ENCODE peak calls at places on chromosomes 4 and X, in eight cellular contexts. P, W, L, K, U, T, A and J are unnamed samples.

GRCh38 chrX:10157032-10157341 is 212 bp downstream of the CLCN4 start:
- DNase-seq in U (no peak), K (no peak), P (no peak), A (no peak), L (no peak), T (no peak), W (no peak), J (no peak)

GRCh38 chr4:40516651-40517050 is 113.0 kb downstream of the RBM47 start:
- DNase-seq in W (no peak), K (no peak), A (no peak), L (peak), P (no peak), T (no peak), U (no peak), J (no peak)

GRCh38 chr4:70533211-70533610 is 14.8 kb downstream of the AMTN start:
- DNase-seq in A (no peak), P (no peak), K (no peak), U (no peak), L (no peak), T (no peak), W (no peak), J (no peak)

GRCh38 chr4:154018659-154019058 is 229.8 kb upstream of the SFRP2 start:
- DNase-seq in W (no peak), A (no peak), L (no peak), T (no peak), K (no peak), P (peak), U (no peak), J (no peak)

GRCh38 chr4:94744830-94745229 is 12.9 kb upstream of the BMPR1B start:
- DNase-seq in U (no peak), P (no peak), K (no peak), L (no peak), T (no peak), A (no peak), W (no peak), J (no peak)

GRCh38 chr4:11336435-11336834 is 92.3 kb downstream of the HS3ST1 start:
- DNase-seq in U (no peak), W (no peak), A (no peak), L (no peak), K (no peak), T (no peak), P (no peak), J (no peak)

GRCh38 chrX:75547783-75548182 is 24.9 kb upstream of the ZDHHC15 start:
- DNase-seq in P (no peak), K (peak), W (no peak), A (no peak), L (peak), T (peak), U (no peak), J (peak)

GRCh38 chr4:122091836-122092235 is 60.3 kb upstream of the BLTP1 start:
- DNase-seq in T (no peak), U (no peak), A (no peak), W (no peak), K (no peak), L (no peak), P (no peak), J (no peak)

GRCh38 chrX:12997898-12998687 is 23.2 kb downstream of the TMSB4X start:
- DNase-seq in T (no peak), K (no peak), U (no peak), A (no peak), L (no peak), P (no peak), W (no peak), J (no peak)
- TF ChIP-seq POLR2A in T (no peak), K (no peak), U (no peak), A (no peak), L (no peak), P (no peak), W (no peak), J (no peak)

DNA sequence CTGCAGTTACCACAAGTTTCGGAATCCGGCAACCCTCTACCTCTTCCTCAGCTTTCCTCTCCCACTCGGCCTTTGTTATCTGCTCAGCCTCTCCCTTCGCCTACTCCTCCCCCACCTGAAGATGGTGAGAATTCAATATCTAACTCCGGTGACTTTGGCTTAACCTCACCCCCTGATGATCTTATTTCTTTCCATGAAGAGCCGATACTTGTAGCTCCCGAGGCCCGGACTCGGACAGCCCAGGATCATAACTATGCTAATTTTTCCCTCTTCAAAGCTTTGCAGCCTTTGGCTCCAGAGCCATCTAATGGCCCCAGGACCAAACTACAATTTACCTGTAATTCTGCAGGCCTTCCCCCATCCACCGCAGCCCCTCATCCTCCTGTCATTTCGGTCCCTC is 32.0 kb upstream of the MGST2 start:
- DNase-seq in K (no peak), W (no peak), P (no peak), T (peak), L (peak), A (no peak), U (peak), J (peak)
- TF ChIP-seq CTCF in K (peak), W (no peak), P (peak), T (peak), L (peak), A (no peak), U (peak), J (peak)

DNA sequence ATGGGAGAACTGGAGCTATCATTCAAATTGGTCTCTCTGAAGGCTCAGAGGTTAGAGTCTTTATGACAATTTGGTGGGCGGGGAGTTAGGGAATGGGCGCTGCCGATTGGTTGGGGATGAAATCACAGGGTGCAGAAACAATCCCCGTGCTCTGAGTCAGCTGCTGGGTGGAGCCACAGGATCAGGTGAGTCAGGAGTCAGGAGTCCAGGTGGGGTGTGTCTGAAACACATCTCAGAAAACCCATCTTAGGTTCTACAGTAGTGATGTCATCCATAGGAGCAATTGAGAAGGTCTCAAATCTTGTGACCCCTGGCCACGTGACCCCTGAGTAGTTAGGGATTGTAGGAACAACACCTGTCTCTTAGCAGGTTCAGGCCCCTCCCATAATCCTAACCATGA is 41.6 kb upstream of the TLR3 start:
- DNase-seq in A (no peak), L (peak), K (no peak), U (no peak), P (no peak), T (no peak), W (peak), J (no peak)
- TF ChIP-seq POLR2A in A (no peak), L (no peak), K (no peak), U (no peak), P (no peak), T (no peak), W (no peak), J (no peak)

GRCh38 chr4:107213410-107213809 is 177.3 kb upstream of the DKK2 start:
- DNase-seq in A (no peak), W (no peak), L (no peak), T (no peak), K (no peak), P (no peak), U (no peak), J (no peak)
- TF ChIP-seq CTCF in A (no peak), W (no peak), L (no peak), T (no peak), K (no peak), P (no peak), U (no peak), J (no peak)

GRCh38 chr4:1347410-1347864 is 429 bp downstream of the UVSSA start:
- DNase-seq in U (peak), K (peak), A (no peak), W (peak), T (peak), L (peak), P (peak), J (peak)
- TF ChIP-seq POLR2A in U (peak), K (no peak), A (no peak), W (no peak), T (peak), L (peak), P (peak), J (no peak)

GRCh38 chr4:189228726-189229125 is 711.9 kb upstream of the FRG1 start:
- DNase-seq in U (no peak), P (no peak), W (no peak), T (no peak), A (no peak), K (no peak), L (no peak), J (no peak)
- TF ChIP-seq CTCF in U (no peak), P (no peak), W (no peak), T (no peak), A (no peak), K (no peak), L (no peak), J (no peak)

DNA sequence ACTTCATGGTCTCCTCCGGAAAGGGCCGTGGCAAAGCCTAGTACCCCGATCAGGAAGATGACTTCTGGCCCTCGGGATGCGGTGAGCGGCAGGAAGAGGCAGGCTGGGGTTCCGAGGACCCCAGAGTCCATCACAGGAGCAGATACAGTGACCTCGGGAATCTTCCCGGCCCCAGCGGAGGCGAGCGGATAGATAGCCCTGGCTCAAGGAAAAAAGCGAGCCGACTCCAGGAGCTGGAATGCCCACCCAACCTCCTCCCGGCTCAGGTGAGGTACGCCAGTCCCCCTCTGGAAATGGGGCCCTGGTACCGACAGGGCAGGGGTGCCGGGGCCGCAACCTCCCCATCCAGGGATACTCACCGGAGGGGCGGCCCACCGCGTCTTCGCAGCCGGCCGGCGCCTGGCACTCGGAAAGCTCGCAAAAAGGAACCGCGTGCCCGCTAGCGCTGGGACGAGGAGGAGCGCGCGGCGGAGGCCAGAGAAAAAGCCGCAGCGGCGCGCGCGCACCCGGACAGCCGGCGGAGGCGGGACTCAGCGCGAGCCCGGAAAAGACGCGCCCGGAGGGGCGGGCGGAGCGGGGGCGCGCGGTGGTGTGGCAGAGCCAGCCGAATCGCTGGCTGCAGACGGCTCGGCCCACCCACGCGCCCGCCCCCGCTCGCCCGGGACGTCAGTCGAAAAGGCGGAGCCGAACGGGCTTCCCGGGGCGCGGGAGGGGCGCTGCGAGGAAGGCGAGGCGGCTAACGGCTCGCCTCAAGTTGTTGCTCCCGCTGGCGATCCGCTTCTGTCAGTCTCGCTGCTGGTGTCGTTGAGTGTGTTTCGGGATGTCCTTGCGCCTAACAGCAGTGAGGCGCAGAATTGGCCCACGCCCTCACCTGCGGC is at the start of gene ACSL4:
- DNase-seq in T (peak), A (peak), W (peak), L (peak), K (peak), U (peak), P (peak), J (peak)
- TF ChIP-seq POLR2A in T (peak), A (peak), W (no peak), L (peak), K (peak), U (no peak), P (peak), J (peak)

GRCh38 chrX:65750674-65751469 is 83.4 kb downstream of the MSN start:
- DNase-seq in W (peak), A (no peak), P (peak), K (no peak), T (no peak), L (peak), U (no peak), J (no peak)

GRCh38 chrX:65741823-65742222 is 74.4 kb downstream of the MSN start:
- DNase-seq in A (no peak), T (no peak), P (no peak), W (no peak), U (no peak), L (no peak), K (no peak), J (no peak)

GRCh38 chrX:65745427-65745826 is 78.0 kb downstream of the MSN start:
- DNase-seq in U (no peak), W (no peak), K (no peak), T (no peak), L (no peak), A (no peak), P (no peak), J (no peak)

GRCh38 chrX:65744965-65745364 is 77.5 kb downstream of the MSN start:
- DNase-seq in L (no peak), A (no peak), P (no peak), W (no peak), T (no peak), U (no peak), K (no peak), J (no peak)

GRCh38 chrX:65745992-65746391 is 78.5 kb downstream of the MSN start:
- DNase-seq in K (no peak), P (peak), L (peak), A (no peak), U (peak), T (no peak), W (peak), J (no peak)
- TF ChIP-seq CTCF in K (no peak), P (peak), L (peak), A (no peak), U (peak), T (peak), W (no peak), J (no peak)

GRCh38 chr4:37687175-37687525 is 974 bp upstream of the RELL1 start:
- DNase-seq in U (no peak), K (no peak), L (no peak), T (no peak), W (no peak), A (no peak), P (peak), J (no peak)

GRCh38 chr4:37687666-37688065 is 1.5 kb upstream of the RELL1 start:
- DNase-seq in U (no peak), L (no peak), P (no peak), K (no peak), T (no peak), W (no peak), A (no peak), J (no peak)

GRCh38 chr4:37685211-37685725 is 908 bp downstream of the RELL1 start:
- DNase-seq in A (no peak), L (peak), U (no peak), T (no peak), W (no peak), K (no peak), P (peak), J (no peak)

GRCh38 chr4:37685726-37686372 is 327 bp downstream of the RELL1 start:
- DNase-seq in P (peak), K (no peak), L (peak), A (peak), W (no peak), T (no peak), U (peak), J (peak)

DNA sequence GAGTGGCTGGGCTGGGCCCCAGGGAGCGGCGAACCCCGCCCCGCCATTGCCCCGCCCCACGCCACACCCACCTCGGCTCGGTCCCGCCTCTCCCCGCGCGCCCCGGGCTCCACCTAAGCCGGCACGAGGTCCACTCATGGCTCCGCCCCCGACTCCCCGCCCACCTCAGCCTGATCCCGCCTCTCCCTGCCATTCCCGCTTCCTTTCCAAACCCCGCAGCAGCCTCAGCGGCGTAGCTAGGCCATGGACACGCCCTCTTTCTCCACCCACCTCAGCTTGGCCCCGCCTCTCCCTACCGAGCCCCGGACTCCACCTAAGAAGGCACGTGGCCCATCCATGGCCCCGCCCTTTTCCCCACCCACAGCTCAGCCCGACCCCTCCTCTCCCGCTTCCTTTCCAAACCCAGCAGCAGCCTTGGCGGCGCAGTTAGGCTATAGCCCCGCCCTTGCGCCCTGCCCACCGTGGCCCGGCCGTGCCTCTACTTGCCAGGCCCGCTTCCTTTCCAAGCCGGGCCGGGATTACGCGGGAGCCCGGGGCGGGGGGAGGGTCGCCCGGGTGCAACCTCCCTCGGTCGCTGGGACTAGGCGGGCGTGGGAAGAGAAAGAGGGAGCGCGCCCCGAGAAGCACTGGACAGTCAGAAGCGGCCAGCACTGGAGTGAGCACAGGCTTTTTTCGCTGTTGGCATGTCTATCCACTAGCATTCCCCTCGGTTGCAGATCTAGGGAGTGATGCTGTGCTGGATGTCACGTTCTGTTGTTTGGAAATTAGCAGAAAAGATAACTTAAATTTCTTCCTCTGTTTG is at the start of gene RELL1:
- DNase-seq in K (peak), L (peak), T (peak), W (peak), P (peak), A (peak), U (peak), J (peak)
- TF ChIP-seq POLR2A in K (no peak), L (no peak), T (peak), W (no peak), P (no peak), A (no peak), U (peak), J (no peak)

DNA sequence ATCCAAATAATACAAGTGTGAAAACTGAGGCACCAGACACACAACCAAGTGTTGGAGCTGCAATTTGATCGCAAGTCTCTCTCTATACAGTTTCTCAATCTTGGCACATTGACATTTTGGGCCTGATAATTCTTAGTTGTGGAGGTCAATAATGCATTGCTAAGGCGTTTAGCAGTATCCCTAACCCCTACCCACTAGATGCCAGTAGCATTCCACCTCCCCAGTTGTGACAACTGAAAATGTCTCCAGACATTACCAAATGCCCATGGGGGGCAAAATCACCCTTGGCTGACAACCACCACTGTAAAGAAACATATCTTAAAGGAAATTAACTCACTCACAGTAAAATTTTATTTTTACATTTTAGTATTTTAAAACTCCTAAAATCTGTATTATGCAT is 4.2 kb downstream of the NR3C2 start:
- DNase-seq in W (no peak), U (no peak), P (no peak), A (no peak), T (no peak), K (no peak), L (no peak), J (no peak)
- TF ChIP-seq CTCF in W (no peak), U (no peak), P (no peak), A (no peak), T (no peak), K (no peak), L (no peak), J (no peak)